ENCODE peak calls at places on chromosome 16, in ten cellular contexts. K is GM19239, P is NCI-H1417, W is Right ventricle myocardium superior, Y is AG08395, L is foreskin fibroblast, Z is IMR-90, B is left ventricle myocardium inferior, C is heart left ventricle, A is Daoy. H is an unnamed sample.

GRCh38 chr16:78235876-78236275 is 136.4 kb downstream of the WWOX start:
- DNase-seq in K (no peak), P (no peak), W (no peak), Y (no peak), L (no peak), Z (no peak), B (no peak), C (no peak), A (no peak), H (no peak)

GRCh38 chr16:86167061-86167460 is 268.1 kb downstream of the IRF8 start:
- DNase-seq in K (no peak), P (no peak), W (no peak), Y (no peak), L (no peak), Z (no peak), B (no peak), C (no peak), A (no peak), H (no peak)

GRCh38 chr16:52963471-52963870 is 89.2 kb downstream of the CHD9NB start:
- DNase-seq in K (no peak), P (peak), W (no peak), Y (no peak), L (no peak), Z (no peak), B (no peak), C (no peak), A (no peak), H (no peak)

GRCh38 chr16:85374571-85374872 is 238.6 kb upstream of the GSE1 start:
- DNase-seq in K (no peak), P (no peak), W (no peak), Y (no peak), L (no peak), Z (no peak), B (no peak), C (no peak), A (no peak), H (no peak)

GRCh38 chr16:86732621-86733297 is 154.4 kb downstream of the FOXL1 start:
- DNase-seq in K (no peak), P (peak), W (no peak), Y (no peak), L (peak), Z (peak), B (no peak), C (no peak), A (no peak), H (no peak)

GRCh38 chr16:84928679-84929420 is 82.5 kb downstream of the ZDHHC7 start:
- DNase-seq in K (no peak), P (peak), W (peak), Y (peak), L (no peak), Z (peak), B (peak), C (peak), A (no peak), H (peak)

GRCh38 chr16:47638175-47638574 is 177.0 kb downstream of the PHKB start:
- DNase-seq in K (no peak), P (no peak), W (no peak), Y (no peak), L (no peak), Z (no peak), B (no peak), C (no peak), A (no peak), H (no peak)

GRCh38 chr16:47262938-47263337 is 119.2 kb upstream of the NETO2 start:
- DNase-seq in K (no peak), P (no peak), W (no peak), Y (no peak), L (peak), Z (peak), B (no peak), C (no peak), A (no peak), H (no peak)

GRCh38 chr16:27852681-27853080 is 210.8 kb downstream of the GSG1L start:
- DNase-seq in K (no peak), P (no peak), W (no peak), Y (no peak), L (no peak), Z (no peak), B (no peak), C (no peak), A (no peak), H (no peak)